ENCODE peak calls at places on chromosomes 12 and 14, in seven cellular contexts. M, U, L, H, Q, I and J are unnamed samples.

GRCh38 chr12:44357476-44357875 is 518.6 kb downstream of the NELL2 start:
- DNase-seq in M (no peak), U (no peak), L (no peak), H (no peak), Q (no peak), I (no peak), J (no peak)

GRCh38 chr12:24922109-24922508 is 26.8 kb downstream of the BCAT1 start:
- DNase-seq in M (no peak), U (no peak), L (no peak), H (no peak), Q (no peak), I (no peak), J (no peak)

GRCh38 chr12:127107744-127108143 is 1159.2 kb upstream of the TMEM132C start:
- DNase-seq in M (no peak), U (no peak), L (no peak), H (no peak), Q (peak), I (no peak), J (no peak)

GRCh38 chr12:131755305-131756113 is 44.6 kb downstream of the SFSWAP start:
- DNase-seq in M (peak), U (peak), L (no peak), H (peak), Q (peak), I (peak), J (no peak)

GRCh38 chr12:121033625-121034349 is 5.3 kb downstream of the OASL start:
- DNase-seq in M (no peak), U (no peak), L (no peak), H (peak), Q (peak), I (no peak), J (no peak)

GRCh38 chr12:12779529-12779928 is 5.9 kb upstream of the APOLD1 start:
- DNase-seq in M (no peak), U (no peak), L (no peak), H (peak), Q (peak), I (no peak), J (no peak)

GRCh38 chr12:54390668-54391551 is 6.4 kb upstream of the ZNF385A start:
- DNase-seq in M (peak), U (peak), L (no peak), H (no peak), Q (no peak), I (peak), J (peak)

GRCh38 chr12:30993766-30994165 is 67.2 kb downstream of the TSPAN11 start:
- DNase-seq in M (no peak), U (no peak), L (no peak), H (no peak), Q (no peak), I (no peak), J (no peak)

GRCh38 chr12:27635349-27635972 is 60.8 kb upstream of the REP15 start:
- DNase-seq in M (peak), U (peak), L (no peak), H (peak), Q (peak), I (peak), J (no peak)

GRCh38 chr14:100584056-100585031 is 2.9 kb downstream of the BEGAIN start:
- DNase-seq in M (no peak), U (no peak), L (no peak), H (no peak), Q (no peak), I (no peak), J (peak)

GRCh38 chr12:52258335-52258901 is 16.0 kb upstream of the KRT86 start:
- DNase-seq in M (peak), U (peak), L (peak), H (no peak), Q (peak), I (peak), J (peak)

GRCh38 chr12:94379479-94380113 is 80.1 kb downstream of the CEP83 start:
- DNase-seq in M (no peak), U (no peak), L (no peak), H (no peak), Q (peak), I (no peak), J (no peak)

GRCh38 chr12:50021071-50021470 is 4.2 kb downstream of the RACGAP1 start:
- DNase-seq in M (no peak), U (no peak), L (no peak), H (peak), Q (no peak), I (no peak), J (no peak)

GRCh38 chr14:63544641-63545234 is 1.6 kb upstream of the PPP2R5E start:
- DNase-seq in M (no peak), U (peak), L (no peak), H (peak), Q (peak), I (no peak), J (no peak)

GRCh38 chr12:116547955-116548471 is 11.2 kb upstream of the MAP1LC3B2 start:
- DNase-seq in M (no peak), U (no peak), L (no peak), H (peak), Q (peak), I (no peak), J (no peak)

GRCh38 chr12:51672334-51672733 is 81.3 kb downstream of the SCN8A start:
- DNase-seq in M (no peak), U (no peak), L (no peak), H (no peak), Q (peak), I (peak), J (no peak)

GRCh38 chr12:119061208-119061796 is 80.0 kb downstream of the SRRM4 start:
- DNase-seq in M (peak), U (no peak), L (peak), H (peak), Q (peak), I (peak), J (peak)

GRCh38 chr14:101060171-101060601 is 156.7 kb upstream of the RTL1 start:
- DNase-seq in M (no peak), U (no peak), L (no peak), H (no peak), Q (no peak), I (no peak), J (peak)

GRCh38 chr12:39372929-39373328 is 70.0 kb downstream of the KIF21A start:
- DNase-seq in M (no peak), U (no peak), L (no peak), H (no peak), Q (no peak), I (no peak), J (no peak)

GRCh38 chr14:22837750-22838538 is 1.6 kb downstream of the MMP14 start:
- DNase-seq in M (no peak), U (no peak), L (no peak), H (peak), Q (peak), I (peak), J (peak)

GRCh38 chr14:103065861-103066260 is 8.5 kb upstream of the CDC42BPB start:
- DNase-seq in M (no peak), U (no peak), L (no peak), H (no peak), Q (no peak), I (no peak), J (peak)

GRCh38 chr12:69639400-69640016 is 28.8 kb upstream of the LRRC10 start:
- DNase-seq in M (peak), U (peak), L (peak), H (peak), Q (peak), I (peak), J (peak)

GRCh38 chr12:9606247-9606646 is 1.5 kb downstream of the KLRB1 start:
- DNase-seq in M (no peak), U (no peak), L (no peak), H (no peak), Q (no peak), I (no peak), J (no peak)

GRCh38 chr14:25069889-25070288 is 19.9 kb upstream of the STXBP6 start:
- DNase-seq in M (no peak), U (no peak), L (no peak), H (no peak), Q (no peak), I (no peak), J (no peak)

GRCh38 chr12:50505945-50506344 is 1.2 kb downstream of the DIP2B start:
- DNase-seq in M (peak), U (no peak), L (no peak), H (peak), Q (peak), I (no peak), J (no peak)

GRCh38 chr12:75750950-75751349 is 239.5 kb upstream of the KRR1 start:
- DNase-seq in M (no peak), U (no peak), L (no peak), H (peak), Q (peak), I (no peak), J (no peak)

GRCh38 chr14:73280903-73281302 is 43.6 kb downstream of the PAPLN start:
- DNase-seq in M (no peak), U (no peak), L (no peak), H (no peak), Q (no peak), I (no peak), J (no peak)

GRCh38 chr14:74618078-74618952 is 6.3 kb upstream of the LTBP2 start:
- DNase-seq in M (no peak), U (no peak), L (no peak), H (peak), Q (peak), I (peak), J (no peak)

GRCh38 chr14:22656945-22657711 is 13.0 kb upstream of the OR6J1 start:
- DNase-seq in M (peak), U (no peak), L (no peak), H (peak), Q (no peak), I (peak), J (no peak)

GRCh38 chr12:12349711-12350665 is at the start of gene MANSC1:
- DNase-seq in M (peak), U (peak), L (peak), H (peak), Q (peak), I (peak), J (peak)

GRCh38 chr14:96390965-96391292 is 999 bp upstream of the AK7 start:
- DNase-seq in M (no peak), U (no peak), L (no peak), H (no peak), Q (no peak), I (no peak), J (no peak)

GRCh38 chr12:117596968-117597367 is 235.5 kb upstream of the NOS1 start:
- DNase-seq in M (no peak), U (no peak), L (no peak), H (no peak), Q (no peak), I (peak), J (no peak)

GRCh38 chr14:85175556-85175955 is 354.4 kb upstream of the FLRT2 start:
- DNase-seq in M (no peak), U (no peak), L (no peak), H (peak), Q (peak), I (no peak), J (no peak)

GRCh38 chr14:55777867-55778266 is 197.9 kb downstream of the KTN1 start:
- DNase-seq in M (no peak), U (no peak), L (no peak), H (no peak), Q (no peak), I (no peak), J (no peak)

GRCh38 chr12:103468837-103469236 is 26.9 kb downstream of the C12orf42 start:
- DNase-seq in M (no peak), U (no peak), L (no peak), H (no peak), Q (no peak), I (peak), J (no peak)
- H3K4me3 ChIP-seq in M (no peak), U (no peak), L (no peak), H (no peak), Q (no peak), I (no peak), J (no peak)

DNA sequence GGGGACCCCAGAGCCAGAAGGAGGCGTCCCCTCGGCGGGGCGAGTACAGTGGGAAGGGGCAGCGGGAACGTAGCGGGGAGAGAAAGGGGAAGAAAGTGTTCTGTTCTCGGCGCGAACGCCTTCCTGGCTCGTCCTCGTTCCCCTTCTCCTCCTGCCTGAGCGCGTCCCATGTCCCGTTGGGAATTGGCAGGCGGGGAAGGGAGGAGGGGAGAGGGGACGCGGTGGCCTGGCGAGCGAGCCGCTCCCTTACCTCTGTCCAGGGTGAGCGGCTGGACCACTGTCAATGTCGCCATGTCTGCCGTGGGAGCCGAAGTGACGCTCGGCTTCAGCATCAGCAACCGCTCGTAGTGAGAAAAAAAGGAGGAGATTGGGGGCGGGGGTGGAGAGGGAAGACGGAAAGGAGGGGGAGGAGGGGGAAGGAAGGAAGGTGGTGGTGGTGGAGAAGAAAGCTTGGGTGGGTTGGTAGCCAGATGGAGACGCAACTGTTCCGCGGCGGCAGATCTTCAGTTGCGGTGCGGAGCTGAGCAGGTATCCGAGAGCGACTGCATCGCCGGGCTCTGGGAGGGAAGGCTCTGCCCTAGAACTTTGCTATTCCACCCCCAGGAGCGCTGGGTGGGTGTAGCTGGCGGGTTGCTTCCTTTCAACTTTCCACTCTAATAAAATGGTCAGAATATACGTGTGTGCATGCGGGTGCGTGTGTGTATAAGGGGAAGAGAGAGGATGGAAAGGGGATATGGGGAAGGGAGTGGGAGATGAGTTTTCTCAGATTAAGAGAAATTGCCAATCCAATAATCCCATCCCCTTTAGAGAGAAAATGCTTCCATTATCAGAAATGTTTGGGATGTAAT is at the start of gene LIN7A:
- DNase-seq in M (peak), U (peak), L (peak), H (peak), Q (peak), I (peak), J (peak)
- H3K9ac ChIP-seq in M (peak), U (no peak), L (peak), H (peak), Q (peak), I (peak), J (peak)

GRCh38 chr12:113796086-113796827 is 169.9 kb downstream of the RBM19 start:
- DNase-seq in M (no peak), U (no peak), L (no peak), H (no peak), Q (no peak), I (no peak), J (no peak)

GRCh38 chr12:113793250-113793649 is 172.9 kb downstream of the RBM19 start:
- DNase-seq in M (no peak), U (no peak), L (no peak), H (no peak), Q (no peak), I (no peak), J (no peak)

GRCh38 chr12:113794774-113795173 is 171.4 kb downstream of the RBM19 start:
- DNase-seq in M (no peak), U (no peak), L (no peak), H (no peak), Q (no peak), I (no peak), J (no peak)

GRCh38 chr12:113788020-113788856 is 177.9 kb downstream of the RBM19 start:
- DNase-seq in M (no peak), U (no peak), L (no peak), H (peak), Q (peak), I (no peak), J (no peak)

GRCh38 chr12:113792450-113792849 is 173.7 kb downstream of the RBM19 start:
- DNase-seq in M (no peak), U (no peak), L (no peak), H (no peak), Q (no peak), I (no peak), J (no peak)
- H3K27ac ChIP-seq in M (no peak), U (no peak), L (no peak), H (no peak), Q (no peak), I (no peak), J (no peak)

DNA sequence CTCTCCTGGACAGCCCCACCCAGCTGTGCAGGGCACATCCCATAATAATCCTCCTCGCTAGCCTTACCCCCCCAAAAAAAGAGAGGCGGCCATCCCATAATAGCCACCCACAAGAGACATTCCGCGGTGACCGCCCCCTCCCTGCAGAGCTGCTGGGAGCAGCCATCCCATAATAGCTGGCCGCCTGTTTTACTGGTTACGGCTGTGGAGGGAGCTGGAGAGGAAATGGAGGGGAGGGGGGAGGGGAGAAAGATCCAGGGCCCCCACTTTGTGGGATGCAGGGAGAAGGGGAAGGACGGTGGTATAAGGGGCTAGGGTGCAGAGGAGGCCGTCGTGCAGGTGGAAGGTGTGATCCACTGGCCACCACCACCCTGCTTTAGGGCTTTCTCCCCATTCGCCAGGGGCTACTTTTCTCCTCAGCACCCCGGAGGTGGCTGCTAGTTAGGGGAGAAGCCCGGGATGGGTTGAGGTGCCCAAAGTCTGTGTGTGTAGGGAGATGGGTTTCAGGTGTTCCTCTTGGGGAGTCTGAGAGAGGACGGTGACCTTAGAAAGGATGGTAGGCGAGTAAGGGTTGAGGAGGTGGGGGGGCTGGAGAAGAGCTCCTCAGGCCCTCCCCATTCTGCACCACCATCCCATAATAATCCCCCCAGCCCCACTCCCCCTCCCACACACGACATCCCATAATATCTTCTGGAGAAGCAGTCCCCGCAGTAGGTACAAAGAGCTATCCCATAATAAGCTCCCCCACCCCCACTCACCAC is 6.0 kb upstream of the CHD4 start:
- DNase-seq in M (peak), U (peak), L (peak), H (peak), Q (peak), I (peak), J (peak)
- H3K4me3 ChIP-seq in M (peak), U (peak), L (peak), H (peak), Q (no peak), I (no peak), J (peak)

GRCh38 chr12:99066726-99067125 is 421.6 kb downstream of the APAF1 start:
- DNase-seq in M (no peak), U (no peak), L (no peak), H (no peak), Q (no peak), I (no peak), J (no peak)
- H3K9ac ChIP-seq in M (no peak), U (no peak), L (no peak), H (no peak), Q (no peak), I (no peak), J (no peak)